ENCODE peak calls at places on chromosome 9, in seven cellular contexts. D is mesothelial cell of epicardium; T is T-helper 2 cell; Z is stimulated activated CD4-positive, alpha-beta T cell treated with anti-CD3 and anti-CD28 coated beads, Interleukin-1b, Interleukin-23, amount 100 ng/mL, for 1 hour; H is activated CD8-positive, alpha-beta T cell treated with anti-CD3 and anti-CD28 coated beads for 36 hours; P is stimulated activated naive CD8-positive, alpha-beta T cell treated with anti-CD3 and anti-CD28 coated beads, Interleukin-15, Interleukin-2, amounts not matched to agents 100 U/mL and 50 U/mL, for 24 hours; K is stimulated activated CD8-positive, alpha-beta memory T cell treated with anti-CD3 and anti-CD28 coated beads, Interleukin-15, amount 100 ng/mL, for 4 hours. X is an unnamed sample.

GRCh38 chr9:90967171-90967570 is 165.6 kb downstream of the SYK start:
- DNase-seq in D (no peak), T (no peak), Z (no peak), H (no peak), P (no peak), K (no peak), X (no peak)

GRCh38 chr9:82621446-82621845 is 441.5 kb downstream of the RASEF start:
- DNase-seq in D (no peak), T (no peak), Z (no peak), H (no peak), P (no peak), K (no peak), X (no peak)

GRCh38 chr9:137688261-137688660 is 69.5 kb downstream of the EHMT1 start:
- DNase-seq in D (no peak), T (no peak), Z (no peak), H (no peak), P (no peak), K (no peak), X (no peak)

GRCh38 chr9:126690431-126691051 is 76.8 kb downstream of the LMX1B start:
- DNase-seq in D (peak), T (no peak), Z (peak), H (peak), P (peak), K (no peak), X (no peak)

GRCh38 chr9:113228130-113228665 is 6.9 kb downstream of the SLC31A1 start:
- DNase-seq in D (no peak), T (no peak), Z (no peak), H (peak), P (no peak), K (no peak), X (no peak)

GRCh38 chr9:136674786-136675349 is 12.2 kb downstream of the EGFL7 start:
- DNase-seq in D (no peak), T (no peak), Z (no peak), H (no peak), P (no peak), K (no peak), X (no peak)

GRCh38 chr9:37517977-37518376 is 32.2 kb downstream of the POLR1E start:
- DNase-seq in D (no peak), T (no peak), Z (no peak), H (no peak), P (no peak), K (no peak), X (no peak)

GRCh38 chr9:72022846-72023245 is 37.6 kb downstream of the C9orf57 start:
- DNase-seq in D (no peak), T (no peak), Z (no peak), H (no peak), P (no peak), K (no peak), X (no peak)

GRCh38 chr9:120477534-120478001 is 102.4 kb downstream of the CDK5RAP2 start:
- DNase-seq in D (no peak), T (no peak), Z (no peak), H (peak), P (peak), K (no peak), X (peak)

GRCh38 chr9:8738953-8739352 is 939.4 kb upstream of the DMAC1 start:
- DNase-seq in D (no peak), T (no peak), Z (no peak), H (no peak), P (no peak), K (no peak), X (no peak)

GRCh38 chr9:98900725-98901124 is 43.0 kb upstream of the COL15A1 start:
- DNase-seq in D (no peak), T (no peak), Z (no peak), H (no peak), P (no peak), K (no peak), X (no peak)

GRCh38 chr9:135760465-135760864 is 58.5 kb downstream of the KCNT1 start:
- DNase-seq in D (no peak), T (no peak), Z (no peak), H (no peak), P (no peak), K (no peak), X (no peak)

GRCh38 chr9:113281356-113281755 is 5.9 kb downstream of the PRPF4 start:
- DNase-seq in D (no peak), T (no peak), Z (no peak), H (no peak), P (no peak), K (no peak), X (no peak)

GRCh38 chr9:77099388-77099787 is 77.9 kb upstream of the VPS13A start:
- DNase-seq in D (no peak), T (no peak), Z (no peak), H (no peak), P (no peak), K (no peak), X (no peak)

GRCh38 chr9:33130501-33130900 is 36.6 kb downstream of the B4GALT1 start:
- DNase-seq in D (no peak), T (peak), Z (no peak), H (peak), P (no peak), K (no peak), X (no peak)